ENCODE peak calls at places on chromosomes 1 and 21, in ten cellular contexts. S is fibroblast of pulmonary artery, J is lower lobe of right lung, N is transverse colon, Z is tibial artery, V is mammary epithelial cell, Y is choroid plexus epithelial cell, B is cardiac fibroblast, I is endodermal cell, K is OCI-LY7. O is an unnamed sample.

GRCh38 chr1:5495596-5496410 is 496.4 kb downstream of the NPHP4 start:
- DNase-seq in S (no peak), J (no peak), N (no peak), Z (no peak), V (no peak), Y (no peak), B (no peak), I (no peak), K (no peak), O (no peak)

GRCh38 chr1:10229903-10230302 is 19.5 kb downstream of the KIF1B start:
- DNase-seq in S (no peak), J (no peak), N (no peak), Z (no peak), V (no peak), Y (no peak), B (no peak), I (no peak), K (no peak), O (no peak)

GRCh38 chr1:46940307-46940706 is 969 bp downstream of the CYP4A11 start:
- DNase-seq in S (no peak), J (no peak), N (peak), Z (no peak), V (no peak), Y (no peak), B (no peak), I (no peak), K (no peak), O (no peak)

GRCh38 chr1:162882248-162882666 is 21.3 kb upstream of the CCDC190 start:
- DNase-seq in S (no peak), J (no peak), N (no peak), Z (no peak), V (no peak), Y (no peak), B (no peak), I (no peak), K (no peak), O (no peak)

GRCh38 chr1:27416387-27417111 is 24.1 kb downstream of the GPR3 start:
- DNase-seq in S (peak), J (no peak), N (peak), Z (no peak), V (peak), Y (peak), B (peak), I (peak), K (peak), O (peak)

GRCh38 chr1:62271137-62271536 is 48.1 kb downstream of the KANK4 start:
- DNase-seq in S (no peak), J (no peak), N (no peak), Z (no peak), V (no peak), Y (no peak), B (no peak), I (no peak), K (no peak), O (no peak)

GRCh38 chr1:39955547-39956539 is 898 bp downstream of the MFSD2A start:
- DNase-seq in S (peak), J (no peak), N (peak), Z (no peak), V (peak), Y (peak), B (peak), I (peak), K (peak), O (peak)

GRCh38 chr1:222081859-222082258 is 340.0 kb upstream of the DUSP10 start:
- DNase-seq in S (no peak), J (no peak), N (no peak), Z (no peak), V (no peak), Y (no peak), B (no peak), I (no peak), K (no peak), O (peak)

GRCh38 chr1:49346767-49347349 is 570.2 kb upstream of the BEND5 start:
- DNase-seq in S (no peak), J (no peak), N (no peak), Z (no peak), V (peak), Y (no peak), B (no peak), I (no peak), K (no peak), O (peak)

GRCh38 chr1:221429262-221429661 is 312.6 kb downstream of the DUSP10 start:
- DNase-seq in S (peak), J (no peak), N (no peak), Z (no peak), V (peak), Y (peak), B (peak), I (no peak), K (no peak), O (peak)

GRCh38 chr1:5985250-5985649 is 7.0 kb downstream of the NPHP4 start:
- DNase-seq in S (no peak), J (peak), N (no peak), Z (no peak), V (no peak), Y (no peak), B (no peak), I (no peak), K (no peak), O (no peak)

GRCh38 chr1:44677201-44677520 is 2.6 kb downstream of the ARMH1 start:
- DNase-seq in S (peak), J (no peak), N (no peak), Z (no peak), V (peak), Y (peak), B (peak), I (no peak), K (peak), O (peak)

GRCh38 chr1:97877307-97877706 is 43.5 kb downstream of the DPYD start:
- DNase-seq in S (no peak), J (no peak), N (no peak), Z (no peak), V (no peak), Y (peak), B (no peak), I (no peak), K (no peak), O (no peak)

GRCh38 chr1:205977348-205978014 is 25.7 kb downstream of the RAB7B start:
- DNase-seq in S (peak), J (peak), N (peak), Z (peak), V (peak), Y (peak), B (peak), I (peak), K (peak), O (peak)

GRCh38 chr1:165828103-165828558 is 717 bp downstream of the UCK2 start:
- DNase-seq in S (peak), J (peak), N (peak), Z (peak), V (peak), Y (peak), B (no peak), I (peak), K (peak), O (peak)

GRCh38 chr1:55362558-55362957 is 147.4 kb upstream of the USP24 start:
- DNase-seq in S (peak), J (no peak), N (no peak), Z (no peak), V (peak), Y (peak), B (peak), I (no peak), K (no peak), O (peak)

GRCh38 chr1:7404046-7404742 is 366.9 kb upstream of the VAMP3 start:
- DNase-seq in S (no peak), J (no peak), N (no peak), Z (peak), V (no peak), Y (no peak), B (no peak), I (peak), K (no peak), O (no peak)

GRCh38 chr1:165025805-165026204 is 330.7 kb downstream of the LMX1A start:
- DNase-seq in S (no peak), J (no peak), N (no peak), Z (no peak), V (no peak), Y (no peak), B (no peak), I (no peak), K (no peak), O (no peak)

GRCh38 chr1:34320081-34320480 is 143.4 kb downstream of the C1orf94 start:
- DNase-seq in S (no peak), J (no peak), N (no peak), Z (no peak), V (no peak), Y (no peak), B (peak), I (no peak), K (no peak), O (no peak)

GRCh38 chr21:28771790-28772501 is 220.7 kb downstream of the LTN1 start:
- DNase-seq in S (peak), J (no peak), N (no peak), Z (no peak), V (peak), Y (peak), B (peak), I (no peak), K (no peak), O (no peak)

GRCh38 chr1:54245501-54245900 is 45.5 kb downstream of the MRPL37 start:
- DNase-seq in S (no peak), J (no peak), N (no peak), Z (no peak), V (no peak), Y (no peak), B (no peak), I (no peak), K (no peak), O (no peak)

GRCh38 chr1:110094931-110095654 is 17.1 kb upstream of the UBL4B start:
- DNase-seq in S (no peak), J (no peak), N (no peak), Z (no peak), V (no peak), Y (no peak), B (no peak), I (no peak), K (no peak), O (no peak)

GRCh38 chr21:35614412-35614901 is 445.9 kb downstream of the SETD4 start:
- DNase-seq in S (peak), J (no peak), N (no peak), Z (no peak), V (peak), Y (no peak), B (peak), I (no peak), K (no peak), O (peak)

GRCh38 chr1:202964755-202965440 is 2.2 kb downstream of the CYB5R1 start:
- DNase-seq in S (peak), J (no peak), N (no peak), Z (no peak), V (peak), Y (peak), B (peak), I (peak), K (no peak), O (peak)

GRCh38 chr1:204459706-204460105 is 34.9 kb downstream of the PIK3C2B start:
- DNase-seq in S (no peak), J (no peak), N (no peak), Z (no peak), V (no peak), Y (no peak), B (no peak), I (no peak), K (no peak), O (no peak)

GRCh38 chr21:38985423-38986378 is 180.0 kb downstream of the ETS2 start:
- DNase-seq in S (peak), J (peak), N (peak), Z (peak), V (peak), Y (peak), B (peak), I (no peak), K (no peak), O (peak)

GRCh38 chr1:215845224-215845902 is 278.3 kb downstream of the KCTD3 start:
- DNase-seq in S (peak), J (no peak), N (no peak), Z (no peak), V (peak), Y (peak), B (peak), I (no peak), K (no peak), O (peak)

GRCh38 chr1:114671011-114671938 is 1.4 kb upstream of the DENND2C start:
- DNase-seq in S (peak), J (no peak), N (no peak), Z (no peak), V (peak), Y (peak), B (peak), I (no peak), K (peak), O (peak)

GRCh38 chr1:210663730-210664573 is 335.2 kb downstream of the HHAT start:
- DNase-seq in S (no peak), J (no peak), N (no peak), Z (no peak), V (no peak), Y (no peak), B (no peak), I (no peak), K (no peak), O (no peak)

GRCh38 chr1:108561731-108562326 is 1.9 kb downstream of the EEIG2 start:
- DNase-seq in S (peak), J (peak), N (peak), Z (peak), V (peak), Y (peak), B (peak), I (peak), K (peak), O (peak)
- H3K4me3 ChIP-seq in S (peak), J (peak), N (no peak), Z (no peak), V (no peak), Y (no peak), B (no peak), I (peak), K (peak), O (no peak)

DNA sequence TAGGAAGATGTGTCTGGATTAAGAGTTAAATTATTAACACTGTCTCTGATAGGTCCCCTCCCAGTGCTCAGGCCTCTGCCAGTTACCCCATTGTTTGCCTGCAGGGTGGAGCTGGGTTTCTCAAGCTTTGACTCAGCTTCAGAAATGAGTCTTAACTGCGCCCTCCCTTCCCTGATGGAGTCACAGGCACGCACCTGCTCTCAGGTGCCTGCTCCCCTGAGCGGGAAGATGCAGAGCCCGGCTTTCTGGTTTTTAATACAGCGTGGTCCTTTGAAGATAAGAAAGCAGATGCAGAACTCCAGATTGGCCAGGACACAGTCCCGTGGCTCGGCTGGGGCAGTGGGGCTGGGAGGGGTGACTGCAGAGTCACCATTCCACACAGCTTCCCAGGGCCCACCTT is 3.2 kb upstream of the SPRR4 start:
- DNase-seq in S (no peak), J (no peak), N (no peak), Z (no peak), V (peak), Y (no peak), B (no peak), I (no peak), K (no peak), O (peak)
- TF ChIP-seq CTCF in S (no peak), J (no peak), N (no peak), Z (no peak), V (peak), Y (no peak), B (no peak), I (no peak), K (no peak), O (peak)

DNA sequence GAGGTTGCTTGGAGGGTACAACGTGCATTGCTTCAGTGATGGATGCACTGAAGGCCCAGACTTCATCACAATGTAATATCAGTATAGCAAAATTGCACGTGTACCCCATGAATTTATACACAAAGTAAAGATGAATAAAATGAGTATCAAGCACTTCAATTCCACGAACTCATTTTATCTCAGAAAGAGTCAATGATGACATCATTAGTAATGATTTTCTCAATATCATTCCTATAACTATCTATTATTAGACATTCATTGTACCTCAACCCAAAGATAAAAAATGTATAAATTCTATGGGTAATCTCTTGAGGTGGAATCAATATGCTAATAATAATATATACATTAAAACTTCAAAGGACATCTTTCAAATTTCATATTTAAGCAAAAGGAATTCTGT is 208.4 kb downstream of the COL11A1 start:
- DNase-seq in S (no peak), J (no peak), N (no peak), Z (no peak), V (no peak), Y (no peak), B (no peak), I (no peak), K (no peak), O (no peak)
- H3K4me3 ChIP-seq in S (no peak), J (no peak), N (no peak), Z (no peak), V (no peak), Y (no peak), B (no peak), I (no peak), K (no peak), O (no peak)

GRCh38 chr1:160503087-160503486 is 20.0 kb downstream of the SLAMF6 start:
- DNase-seq in S (no peak), J (no peak), N (no peak), Z (no peak), V (no peak), Y (no peak), B (no peak), I (no peak), K (no peak), O (no peak)

GRCh38 chr1:160500321-160500990 is 22.6 kb downstream of the SLAMF6 start:
- DNase-seq in S (no peak), J (no peak), N (no peak), Z (no peak), V (no peak), Y (no peak), B (no peak), I (no peak), K (no peak), O (no peak)

GRCh38 chr1:160496334-160496733 is 26.7 kb downstream of the SLAMF6 start:
- DNase-seq in S (no peak), J (no peak), N (no peak), Z (no peak), V (no peak), Y (no peak), B (no peak), I (no peak), K (no peak), O (no peak)

GRCh38 chr1:160494620-160495019 is 28.4 kb downstream of the SLAMF6 start:
- DNase-seq in S (no peak), J (no peak), N (no peak), Z (no peak), V (no peak), Y (peak), B (no peak), I (peak), K (peak), O (no peak)

DNA sequence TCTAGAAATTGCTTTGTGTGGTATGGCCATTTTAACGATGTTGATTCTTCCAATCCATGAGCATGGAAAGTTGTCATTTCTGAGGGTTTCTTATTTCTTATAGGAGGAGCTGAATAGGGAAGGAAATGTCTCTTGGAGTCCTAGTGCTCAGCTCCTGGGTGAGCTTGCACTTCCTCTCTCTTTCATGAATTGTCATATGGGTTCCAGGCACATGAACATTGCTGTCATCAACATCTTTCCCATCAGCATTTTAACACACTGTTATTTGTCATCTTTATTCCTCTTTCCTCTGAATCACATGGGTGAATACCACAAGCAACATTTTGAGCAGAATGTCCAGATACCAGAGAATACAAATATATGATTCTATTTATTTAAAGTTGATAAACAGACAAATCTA is 23.4 kb downstream of the SLAMF6 start:
- DNase-seq in S (no peak), J (no peak), N (no peak), Z (no peak), V (no peak), Y (no peak), B (no peak), I (no peak), K (no peak), O (no peak)
- TF ChIP-seq CTCF in S (no peak), J (no peak), N (no peak), Z (no peak), V (no peak), Y (no peak), B (no peak), I (no peak), K (no peak), O (no peak)

GRCh38 chr1:234369784-234370183 is 3.5 kb upstream of the COA6 start:
- DNase-seq in S (peak), J (no peak), N (no peak), Z (no peak), V (peak), Y (peak), B (peak), I (no peak), K (no peak), O (peak)

GRCh38 chr1:234372011-234372757 is 1.1 kb upstream of the COA6 start:
- DNase-seq in S (no peak), J (no peak), N (no peak), Z (no peak), V (no peak), Y (no peak), B (no peak), I (no peak), K (peak), O (peak)

GRCh38 chr1:234371414-234371813 is 1.8 kb upstream of the COA6 start:
- DNase-seq in S (no peak), J (no peak), N (no peak), Z (no peak), V (no peak), Y (no peak), B (no peak), I (no peak), K (no peak), O (no peak)

GRCh38 chr1:234368320-234369032 is 4.8 kb upstream of the COA6 start:
- DNase-seq in S (no peak), J (no peak), N (no peak), Z (no peak), V (no peak), Y (no peak), B (no peak), I (no peak), K (no peak), O (no peak)

GRCh38 chr1:234369033-234369430 is 4.2 kb upstream of the COA6 start:
- DNase-seq in S (no peak), J (no peak), N (no peak), Z (no peak), V (no peak), Y (no peak), B (no peak), I (no peak), K (no peak), O (no peak)
- H3K4me3 ChIP-seq in S (no peak), J (no peak), N (no peak), Z (no peak), V (no peak), Y (no peak), B (no peak), I (no peak), K (no peak), O (no peak)

DNA sequence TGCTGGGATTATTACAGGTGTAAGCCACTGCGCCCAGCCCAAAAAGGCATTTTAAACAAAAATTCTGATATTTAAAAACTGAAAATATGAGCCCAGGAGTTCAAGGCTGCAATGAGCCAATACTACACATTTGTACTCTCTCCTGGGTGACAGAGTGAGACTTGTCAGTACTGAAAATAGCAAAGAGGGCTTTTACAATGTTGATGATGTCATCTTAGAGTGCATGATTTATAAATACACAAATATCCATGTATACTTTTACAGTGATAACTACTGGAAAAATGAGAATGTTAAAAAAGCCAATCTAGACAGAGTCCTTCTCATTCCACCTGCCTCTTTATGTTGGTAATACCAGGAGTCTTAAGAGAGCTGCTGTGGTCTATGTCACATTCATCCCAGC is 55.8 kb upstream of the STUM start:
- DNase-seq in S (no peak), J (no peak), N (no peak), Z (no peak), V (no peak), Y (no peak), B (no peak), I (no peak), K (no peak), O (no peak)
- TF ChIP-seq CTCF in S (no peak), J (no peak), N (no peak), Z (no peak), V (no peak), Y (no peak), B (no peak), I (no peak), K (no peak), O (no peak)